ENCODE peak calls at places on chromosomes 4 and X, in eight cellular contexts. X is CD8-positive, alpha-beta memory T cell; N is GM12891; E is activated CD8-positive, alpha-beta T cell treated with anti-CD3 and anti-CD28 coated beads, Interleukin-2, amount 10 ng/mL, durations not matched to agents 7 days and 5 days; W is choroid plexus epithelial cell; J is SJSA1; K is thoracic aorta; I is Right ventricle myocardium superior. A is an unnamed sample.

GRCh38 chr4:41683321-41683720 is 65.2 kb downstream of the PHOX2B start:
- DNase-seq in W (peak; percentile 31), K (no peak), E (no peak), I (no peak), X (no peak), N (no peak), J (no peak), A (no peak)

GRCh38 chr4:180669637-180670036 is 1573.6 kb upstream of the TENM3 start:
- DNase-seq in X (no peak), E (no peak), K (no peak), W (peak; percentile 73), N (no peak), J (peak; percentile 23), I (no peak), A (no peak)

GRCh38 chr4:83108101-83108861 is 6.2 kb downstream of the PLAC8 start:
- DNase-seq in X (no peak), E (peak; percentile 35), W (no peak), J (no peak), K (no peak), N (no peak), I (no peak), A (no peak)

GRCh38 chrX:7972586-7972985 is 45.4 kb upstream of the PNPLA4 start:
- DNase-seq in X (no peak), K (no peak), J (no peak), I (no peak), E (no peak), N (no peak), W (peak; percentile 10), A (no peak)

GRCh38 chr4:164623099-164623498 is 130.8 kb upstream of the SMIM31 start:
- DNase-seq in K (no peak), E (no peak), W (no peak), J (no peak), N (no peak), I (no peak), X (no peak), A (peak; percentile 53)

GRCh38 chrX:38754102-38754790 is 47.0 kb upstream of the MID1IP1 start:
- DNase-seq in I (no peak), J (peak; percentile 30), K (no peak), N (no peak), X (no peak), E (peak; percentile 37), W (peak; percentile 73), A (no peak)

GRCh38 chr4:121655320-121656268 is 41.2 kb downstream of the ANXA5 start:
- DNase-seq in I (no peak), J (no peak), E (no peak), K (no peak), X (no peak), N (no peak), W (no peak), A (no peak)

GRCh38 chrX:124342174-124342867 is 4.0 kb upstream of the SH2D1A start:
- DNase-seq in W (no peak), J (no peak), E (no peak), I (no peak), K (no peak), N (no peak), X (no peak), A (no peak)

GRCh38 chr4:99324978-99325377 is 3.8 kb upstream of the ADH1B start:
- DNase-seq in K (no peak), W (peak; percentile 95), I (peak; percentile 71), X (no peak), N (no peak), E (no peak), J (no peak), A (no peak)

GRCh38 chr4:182085051-182085480 is 158.1 kb upstream of the TENM3 start:
- DNase-seq in N (no peak), E (no peak), X (no peak), J (peak; percentile 61), W (peak; percentile 69), I (no peak), K (no peak), A (no peak)

GRCh38 chrX:140661657-140662056 is 47.9 kb upstream of the LINC00632 start:
- DNase-seq in J (no peak), N (no peak), E (no peak), I (no peak), W (peak; percentile 11), X (no peak), K (no peak), A (no peak)